ENCODE peak calls at places on chromosome 18, in six cellular contexts. One of them, this sample, is unnamed.

GRCh38 chr18:68177807-68178702 is 536.9 kb downstream of the TMX3 start:
- DNase-seq in neural crest cell: no peak
- DNase-seq in psoas muscle: no peak
- DNase-seq in HFFc6: peak; percentile 99
- DNase-seq in iris pigment epithelial cell: peak; percentile 99
- DNase-seq in KBM-7: no peak
- DNase-seq in this sample: no peak

GRCh38 chr18:955379-956066 is 50.9 kb downstream of the ADCYAP1 start:
- DNase-seq in iris pigment epithelial cell: no peak
- DNase-seq in psoas muscle: no peak
- DNase-seq in neural crest cell: no peak
- DNase-seq in KBM-7: no peak
- DNase-seq in HFFc6: no peak
- DNase-seq in this sample: no peak

GRCh38 chr18:24602156-24602555 is 141.7 kb downstream of the HRH4 start:
- DNase-seq in iris pigment epithelial cell: no peak
- DNase-seq in psoas muscle: no peak
- DNase-seq in HFFc6: no peak
- DNase-seq in neural crest cell: no peak
- DNase-seq in KBM-7: no peak
- DNase-seq in this sample: no peak

GRCh38 chr18:76897257-76897656 is 74.9 kb downstream of the ZNF236 start:
- DNase-seq in HFFc6: no peak
- DNase-seq in KBM-7: no peak
- DNase-seq in psoas muscle: no peak
- DNase-seq in iris pigment epithelial cell: no peak
- DNase-seq in neural crest cell: no peak
- DNase-seq in this sample: no peak

GRCh38 chr18:47191956-47192355 is 15.8 kb upstream of the IER3IP1 start:
- DNase-seq in KBM-7: no peak
- DNase-seq in psoas muscle: no peak
- DNase-seq in neural crest cell: no peak
- DNase-seq in iris pigment epithelial cell: peak; percentile 76
- DNase-seq in HFFc6: peak; percentile 39
- DNase-seq in this sample: no peak

GRCh38 chr18:48543228-48543627 is 4.4 kb downstream of the CTIF start:
- DNase-seq in psoas muscle: no peak
- DNase-seq in neural crest cell: no peak
- DNase-seq in iris pigment epithelial cell: peak; percentile 23
- DNase-seq in HFFc6: no peak
- DNase-seq in KBM-7: no peak
- DNase-seq in this sample: no peak

GRCh38 chr18:21669736-21670135 is 34.8 kb downstream of the ABHD3 start:
- DNase-seq in iris pigment epithelial cell: no peak
- DNase-seq in psoas muscle: no peak
- DNase-seq in neural crest cell: no peak
- DNase-seq in HFFc6: no peak
- DNase-seq in KBM-7: peak; percentile 31
- DNase-seq in this sample: no peak

GRCh38 chr18:25164837-25165791 is 186.9 kb downstream of the ZNF521 start:
- DNase-seq in psoas muscle: no peak
- DNase-seq in iris pigment epithelial cell: peak; percentile 24
- DNase-seq in HFFc6: peak; percentile 32
- DNase-seq in KBM-7: peak; percentile 45
- DNase-seq in neural crest cell: no peak
- DNase-seq in this sample: no peak

GRCh38 chr18:36905560-36905959 is 76.6 kb downstream of the KIAA1328 start:
- DNase-seq in HFFc6: no peak
- DNase-seq in KBM-7: no peak
- DNase-seq in iris pigment epithelial cell: no peak
- DNase-seq in psoas muscle: no peak
- DNase-seq in neural crest cell: no peak
- DNase-seq in this sample: no peak

This sample was measured in left lung.